ENCODE peak calls at places on chromosomes 13 and 19, in nine cellular contexts. L, T, N, U, D, W, E, V and Q are unnamed samples.

GRCh38 chr19:1066251-1066747 is 668 bp upstream of the ARHGAP45 start:
- DNase-seq in L (no peak), T (no peak), N (no peak), U (no peak), D (no peak), W (no peak), E (no peak), V (no peak), Q (peak; percentile 60)

GRCh38 chr19:45443462-45444317 is 20.0 kb upstream of the ERCC1 start:
- DNase-seq in L (peak; percentile 51), T (no peak), N (peak; percentile 99), U (peak; percentile 68), D (peak; percentile 97), W (peak; percentile 94), E (peak; percentile 97), V (peak; percentile 95), Q (peak; percentile 99)

GRCh38 chr13:43894438-43894837 is 14.7 kb downstream of the LACC1 start:
- DNase-seq in L (no peak), T (no peak), N (no peak), U (no peak), D (no peak), W (no peak), E (no peak), V (no peak), Q (no peak)

GRCh38 chr19:1076951-1077350 is 10.0 kb downstream of the ARHGAP45 start:
- DNase-seq in L (peak; percentile 92), T (no peak), N (no peak), U (peak; percentile 89), D (peak; percentile 67), W (no peak), E (peak; percentile 92), V (no peak), Q (peak; percentile 86)

GRCh38 chr13:24834902-24835510 is 71.0 kb downstream of the RNF17 start:
- DNase-seq in L (no peak), T (no peak), N (no peak), U (no peak), D (no peak), W (no peak), E (no peak), V (no peak), Q (no peak)

GRCh38 chr13:59409211-59409610 is 754.5 kb downstream of the DIAPH3 start:
- DNase-seq in L (no peak), T (no peak), N (peak; percentile 16), U (no peak), D (peak; percentile 79), W (peak; percentile 49), E (peak; percentile 84), V (no peak), Q (peak; percentile 39)

GRCh38 chr13:31048521-31048920 is 113.2 kb downstream of the HSPH1 start:
- DNase-seq in L (no peak), T (no peak), N (no peak), U (no peak), D (no peak), W (no peak), E (no peak), V (no peak), Q (no peak)

GRCh38 chr19:5913739-5914357 is at the start of gene CAPS:
- DNase-seq in L (no peak), T (no peak), N (no peak), U (no peak), D (peak; percentile 60), W (no peak), E (peak; percentile 91), V (no peak), Q (peak; percentile 71)

GRCh38 chr13:98821372-98822237 is 69.1 kb upstream of the SLC15A1 start:
- DNase-seq in L (no peak), T (no peak), N (no peak), U (no peak), D (no peak), W (no peak), E (no peak), V (no peak), Q (no peak)

GRCh38 chr13:38602261-38602660 is 84.6 kb upstream of the FREM2 start:
- DNase-seq in L (no peak), T (no peak), N (no peak), U (no peak), D (no peak), W (peak; percentile 37), E (no peak), V (no peak), Q (no peak)

GRCh38 chr13:29439601-29440381 is 155.7 kb downstream of the SLC7A1 start:
- DNase-seq in L (no peak), T (no peak), N (no peak), U (no peak), D (no peak), W (no peak), E (no peak), V (no peak), Q (no peak)

GRCh38 chr19:1276620-1277007 is 1.3 kb downstream of the FAM174C start:
- DNase-seq in L (no peak), T (no peak), N (peak; percentile 38), U (no peak), D (no peak), W (no peak), E (no peak), V (no peak), Q (no peak)

GRCh38 chr19:38684078-38684861 is 36.8 kb downstream of the ACTN4 start:
- DNase-seq in L (no peak), T (peak; percentile 100), N (peak; percentile 69), U (peak; percentile 48), D (peak; percentile 52), W (no peak), E (peak; percentile 64), V (peak; percentile 55), Q (peak; percentile 86)

GRCh38 chr19:29380581-29380980 is 145.2 kb upstream of the VSTM2B start:
- DNase-seq in L (no peak), T (no peak), N (no peak), U (no peak), D (no peak), W (peak; percentile 1), E (peak; percentile 10), V (no peak), Q (no peak)

GRCh38 chr13:86909318-86909717 is 761.9 kb upstream of the SLITRK5 start:
- DNase-seq in L (no peak), T (no peak), N (no peak), U (no peak), D (no peak), W (peak; percentile 67), E (no peak), V (no peak), Q (no peak)

GRCh38 chr19:11451942-11452813 is 16.7 kb downstream of the PRKCSH start:
- DNase-seq in L (no peak), T (no peak), N (no peak), U (no peak), D (no peak), W (no peak), E (no peak), V (no peak), Q (no peak)

GRCh38 chr19:55146648-55147218 is 2.3 kb downstream of the TNNT1 start:
- DNase-seq in L (no peak), T (no peak), N (no peak), U (no peak), D (no peak), W (no peak), E (no peak), V (no peak), Q (no peak)
- H3K4me3 ChIP-seq in L (no peak overlapping the region), T (peak overlapping the region; percentile 47), N (no peak overlapping the region), U (no peak overlapping the region), D (no peak overlapping the region), W (peak overlapping the region; percentile 25), E (no peak overlapping the region), V (no peak overlapping the region), Q (no peak overlapping the region)

DNA sequence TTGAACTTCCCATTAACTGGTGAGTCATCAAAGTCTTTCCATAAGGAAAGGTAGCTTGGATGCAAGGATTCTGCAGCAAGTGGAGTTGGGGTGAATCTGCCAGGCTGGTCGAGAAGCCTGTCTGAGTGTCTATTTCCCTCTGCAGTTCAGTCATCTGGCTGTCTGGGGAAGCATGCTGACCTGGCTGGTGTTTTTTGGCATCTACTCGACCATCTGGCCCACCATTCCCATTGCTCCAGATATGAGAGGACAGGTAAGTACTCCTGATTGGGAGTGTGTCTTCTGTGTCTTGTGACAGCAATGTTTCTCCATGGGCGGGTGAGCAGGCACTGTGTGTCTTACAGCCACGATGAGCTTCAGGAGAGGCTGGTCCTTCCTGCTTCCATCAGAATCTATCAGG is 189.7 kb downstream of the SHISA2 start:
- DNase-seq in L (no peak), T (no peak), N (no peak), U (no peak), D (no peak), W (no peak), E (no peak), V (no peak), Q (no peak)
- H3K27ac ChIP-seq in L (no peak overlapping the region), T (no peak overlapping the region), N (no peak overlapping the region), U (no peak overlapping the region), D (no peak overlapping the region), W (no peak overlapping the region), E (no peak overlapping the region), V (no peak overlapping the region), Q (no peak overlapping the region)

DNA sequence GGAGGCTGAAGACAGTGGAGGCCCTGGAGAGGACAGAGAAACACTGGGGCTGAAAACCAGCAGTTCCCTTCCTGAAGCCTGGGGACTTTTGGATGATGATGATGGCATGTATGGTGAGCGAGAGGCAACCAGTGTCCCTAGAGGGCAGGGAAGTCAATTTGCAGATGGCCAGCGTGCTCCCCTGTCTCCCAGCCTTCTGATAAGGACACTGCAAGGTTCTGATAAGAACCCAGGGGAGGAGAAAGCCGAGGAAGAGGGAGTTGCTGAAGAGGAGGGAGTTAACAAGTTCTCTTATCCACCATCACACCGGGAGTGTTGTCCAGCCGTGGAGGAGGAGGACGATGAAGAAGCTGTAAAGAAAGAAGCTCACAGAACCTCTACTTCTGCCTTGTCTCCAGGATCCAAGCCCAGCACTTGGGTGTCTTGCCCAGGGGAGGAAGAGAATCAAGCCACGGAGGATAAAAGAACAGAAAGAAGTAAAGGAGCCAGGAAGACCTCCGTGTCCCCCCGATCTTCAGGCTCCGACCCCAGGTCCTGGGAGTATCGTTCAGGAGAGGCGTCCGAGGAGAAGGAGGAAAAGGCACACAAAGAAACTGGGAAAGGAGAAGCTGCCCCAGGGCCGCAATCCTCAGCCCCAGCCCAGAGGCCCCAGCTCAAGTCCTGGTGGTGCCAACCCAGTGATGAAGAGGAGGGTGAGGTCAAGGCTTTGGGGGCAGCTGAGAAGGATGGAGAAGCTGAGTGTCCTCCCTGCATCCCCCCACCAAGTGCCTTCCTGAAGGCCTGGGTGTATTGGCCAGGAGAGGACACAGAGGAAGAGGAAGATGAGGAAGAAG is 1.5 kb downstream of the PPP1R15A start:
- DNase-seq in L (peak; percentile 14), T (no peak), N (peak; percentile 36), U (no peak), D (no peak), W (peak; percentile 72), E (no peak), V (no peak), Q (no peak)
- H3K4me1 ChIP-seq in L (peaks cover 32% of the 10 kb centered on the region), T (peaks cover 15% of the 10 kb centered on the region), N (peaks cover 13% of the 10 kb centered on the region), U (peaks cover 32% of the 10 kb centered on the region), D (peaks cover 73% of the 10 kb centered on the region), W (peaks cover 27% of the 10 kb centered on the region), E (peaks cover 64% of the 10 kb centered on the region), V (peaks cover 19% of the 10 kb centered on the region), Q (no peaks in the 10 kb centered on the region)

DNA sequence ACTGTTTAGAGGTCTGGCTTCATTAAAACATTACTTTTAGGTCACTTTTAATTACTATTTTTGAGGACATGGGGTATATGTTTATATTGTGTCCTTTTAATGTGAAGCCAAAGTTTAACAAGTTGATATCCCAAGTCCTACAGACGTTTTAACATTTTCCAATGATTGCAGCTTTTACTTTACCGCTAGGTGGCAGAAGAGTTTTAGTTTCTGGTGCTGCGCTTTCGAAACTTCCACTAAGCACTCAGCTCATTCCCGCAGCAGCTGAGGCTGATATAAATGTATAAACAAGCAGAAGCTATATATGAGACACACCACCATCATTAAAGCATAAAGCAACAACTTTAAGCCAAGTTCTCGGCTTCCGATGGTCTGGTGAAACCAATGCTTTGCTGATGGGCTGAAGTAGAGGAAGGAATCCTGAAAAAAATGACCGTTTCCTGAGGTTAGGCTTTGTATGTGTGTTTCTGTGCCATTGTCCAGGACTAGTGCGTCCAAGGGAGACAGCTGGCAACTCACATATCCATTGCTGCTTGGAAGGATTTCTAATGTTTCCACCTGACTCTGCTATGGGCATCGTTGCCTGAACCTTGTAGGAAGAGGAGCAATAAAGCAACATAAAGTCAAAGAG is 753.9 kb downstream of the OLFM4 start:
- DNase-seq in L (no peak), T (peak; percentile 12), N (no peak), U (no peak), D (no peak), W (peak; percentile 61), E (peak; percentile 32), V (no peak), Q (no peak)
- H3K4me3 ChIP-seq in L (no peak overlapping the region), T (no peak overlapping the region), N (no peak overlapping the region), U (peak overlapping the region; percentile 21), D (peak overlapping the region; percentile 45), W (no peak overlapping the region), E (peak overlapping the region; percentile 24), V (peak overlapping the region; percentile 43), Q (no peak overlapping the region)